ENCODE peak calls at places on chromosomes 5 and 9, in ten cellular contexts. D, W, P, Q, V, F, E, N, R and T are unnamed samples.
A peak's percentile ranks its signal among the peaks of the same experiment; 100 is the strongest.

GRCh38 chr9:36781532-36781931 is 208.8 kb downstream of the MELK start:
- DNase-seq in V (peak; percentile 77), F (no peak), R (no peak), P (no peak), W (no peak), Q (no peak), D (no peak), E (no peak), N (no peak), T (no peak)

GRCh38 chr5:61256474-61256873 is 75.6 kb upstream of the ZSWIM6 start:
- DNase-seq in N (no peak), V (peak; percentile 75), R (no peak), D (no peak), Q (no peak), W (no peak), P (no peak), F (no peak), E (no peak), T (peak; percentile 70)

GRCh38 chr5:32090026-32090754 is 83.9 kb downstream of the GOLPH3 start:
- DNase-seq in N (no peak), Q (no peak), W (no peak), R (no peak), P (no peak), E (no peak), V (no peak), F (no peak), D (no peak), T (no peak)

GRCh38 chr5:174110290-174110689 is 64.8 kb downstream of the NSG2 start:
- DNase-seq in V (no peak), R (no peak), P (no peak), D (no peak), F (no peak), W (no peak), E (no peak), N (no peak), Q (no peak), T (no peak)

GRCh38 chr9:121946465-121946864 is 146.6 kb downstream of the TTLL11 start:
- DNase-seq in P (no peak), N (no peak), F (no peak), E (no peak), R (no peak), V (peak; percentile 42), W (no peak), D (no peak), Q (no peak), T (no peak)

GRCh38 chr5:180174587-180174972 is 34.4 kb downstream of the RASGEF1C start:
- DNase-seq in F (no peak), V (no peak), N (no peak), Q (no peak), D (no peak), R (no peak), P (no peak), E (no peak), W (no peak), T (no peak)

GRCh38 chr5:178230879-178231735 is 1.5 kb downstream of the PHYKPL start:
- DNase-seq in R (no peak), W (no peak), N (peak; percentile 42), E (no peak), F (no peak), Q (no peak), V (no peak), D (no peak), P (no peak), T (peak; percentile 75)

GRCh38 chr5:54520438-54520846 is 2.9 kb downstream of the SNX18 start:
- DNase-seq in Q (no peak), N (peak; percentile 30), V (peak; percentile 66), D (no peak), F (no peak), W (no peak), P (no peak), E (no peak), R (no peak), T (peak; percentile 28)

GRCh38 chr5:181237758-181238385 is 5.8 kb downstream of the RACK1 start:
- DNase-seq in D (no peak), V (no peak), R (no peak), W (no peak), P (no peak), N (no peak), Q (no peak), F (no peak), E (no peak), T (no peak)

GRCh38 chr5:112156211-112156610 is 262.9 kb downstream of the EPB41L4A start:
- DNase-seq in V (no peak), P (no peak), W (no peak), F (no peak), N (no peak), R (no peak), D (no peak), E (no peak), Q (no peak), T (no peak)

GRCh38 chr5:112419596-112420110 is 576 bp upstream of the EPB41L4A start:
- DNase-seq in N (peak; percentile 42), Q (no peak), R (no peak), E (peak; percentile 24), F (no peak), V (peak; percentile 21), P (peak; percentile 30), D (peak; percentile 36), W (peak; percentile 40), T (peak; percentile 89)

GRCh38 chr5:38347040-38347763 is 88.8 kb downstream of the EGFLAM start:
- DNase-seq in W (no peak), P (no peak), R (no peak), Q (no peak), D (no peak), N (no peak), F (no peak), E (no peak), V (peak; percentile 76), T (no peak)

GRCh38 chr9:71941060-71941568 is 29.7 kb downstream of the C9orf85 start:
- DNase-seq in R (no peak), D (no peak), W (no peak), N (peak; percentile 48), F (no peak), E (no peak), V (peak; percentile 40), P (no peak), Q (no peak), T (no peak)

GRCh38 chr9:126419475-126419874 is 92.8 kb downstream of the MVB12B start:
- DNase-seq in R (no peak), V (no peak), D (no peak), E (no peak), N (no peak), P (peak; percentile 58), F (no peak), Q (no peak), W (no peak), T (no peak)

GRCh38 chr9:110828148-110828730 is 159.6 kb downstream of the MUSK start:
- DNase-seq in P (no peak), R (no peak), E (no peak), D (no peak), Q (no peak), W (no peak), F (no peak), N (peak; percentile 77), V (peak; percentile 43), T (peak; percentile 61)

GRCh38 chr5:139137703-139138102 is 60.5 kb downstream of the SIL1 start:
- DNase-seq in D (no peak), Q (no peak), R (no peak), P (peak; percentile 52), N (peak; percentile 11), E (no peak), W (no peak), F (peak; percentile 19), V (peak; percentile 37), T (peak; percentile 60)

GRCh38 chr5:125179617-125180016 is 433.2 kb upstream of the ZNF608 start:
- DNase-seq in N (no peak), V (no peak), W (no peak), F (no peak), E (no peak), Q (no peak), P (no peak), D (no peak), R (no peak), T (no peak)

GRCh38 chr9:131869312-131869711 is 129.4 kb upstream of the RAPGEF1 start:
- DNase-seq in W (no peak), E (no peak), F (no peak), D (no peak), P (no peak), V (no peak), R (no peak), N (no peak), Q (no peak), T (no peak)

GRCh38 chr5:102856374-102856748 is 101.3 kb downstream of the PAM start:
- DNase-seq in Q (no peak), E (no peak), V (peak; percentile 80), N (peak; percentile 55), R (no peak), W (no peak), D (peak; percentile 21), P (no peak), F (no peak), T (no peak)

GRCh38 chr9:76905984-76906861 is at the start of gene PRUNE2:
- DNase-seq in E (no peak), F (peak; percentile 3), P (peak; percentile 87), R (peak; percentile 43), N (peak; percentile 93), Q (no peak), V (peak; percentile 78), D (peak; percentile 75), W (peak; percentile 54), T (peak; percentile 76)

GRCh38 chr9:116271307-116271706 is 117.7 kb downstream of the PAPPA start:
- DNase-seq in F (no peak), W (no peak), P (no peak), R (no peak), Q (no peak), N (no peak), E (no peak), D (no peak), V (no peak), T (no peak)

GRCh38 chr9:127903557-127904475 is 4.4 kb upstream of the ST6GALNAC6 start:
- DNase-seq in F (no peak), V (no peak), E (peak; percentile 60), D (no peak), W (peak; percentile 82), R (no peak), P (no peak), N (no peak), Q (peak; percentile 55), T (peak; percentile 94)

GRCh38 chr9:1050125-1050895 is at the start of gene DMRT2:
- DNase-seq in W (peak; percentile 52), E (no peak), Q (no peak), N (peak; percentile 39), F (peak; percentile 10), V (peak; percentile 38), D (no peak), P (peak; percentile 2), R (no peak), T (peak; percentile 85)

GRCh38 chr9:137497921-137498719 is 39.0 kb upstream of the NSMF start:
- DNase-seq in W (no peak), Q (no peak), R (no peak), P (no peak), N (no peak), E (no peak), D (no peak), V (no peak), F (no peak), T (no peak)

GRCh38 chr5:134892282-134892681 is 12.6 kb upstream of the PCBD2 start:
- DNase-seq in Q (no peak), P (no peak), D (no peak), V (no peak), R (no peak), E (no peak), F (no peak), W (no peak), N (no peak), T (no peak)

GRCh38 chr9:99515874-99516656 is 294.0 kb downstream of the SEC61B start:
- DNase-seq in V (no peak), E (no peak), W (peak; percentile 33), Q (no peak), R (no peak), D (no peak), F (no peak), N (no peak), P (no peak), T (no peak)

GRCh38 chr5:34626036-34626435 is 30.1 kb upstream of the RAI14 start:
- DNase-seq in P (no peak), R (peak; percentile 38), W (no peak), V (peak; percentile 94), E (no peak), Q (no peak), D (peak; percentile 65), F (peak; percentile 76), N (no peak), T (no peak)

GRCh38 chr9:37775216-37775919 is 9.5 kb downstream of the EXOSC3 start:
- DNase-seq in V (peak; percentile 40), W (no peak), F (no peak), P (no peak), R (no peak), N (no peak), Q (no peak), D (no peak), E (no peak), T (no peak)